ENCODE peak calls at places on chromosomes 7 and 10, in six cellular contexts. W is activated CD4-positive, alpha-beta T cell treated with anti-CD3 and anti-CD28 coated beads for 36 hours; H is T-helper 9 cell; Z is WERI-Rb-1; D is GM13977; I is HT-29. A is an unnamed sample.
A peak's percentile ranks its signal among the peaks of the same experiment; 100 is the strongest.

GRCh38 chr7:1853619-1854520 is 183.8 kb downstream of the ELFN1 start:
- DNase-seq in W (no peak), H (no peak), Z (peak; percentile 27), D (no peak), I (no peak), A (peak; percentile 79)

GRCh38 chr10:132702601-132703304 is 83.2 kb downstream of the NKX6-2 start:
- DNase-seq in W (no peak), H (no peak), Z (no peak), D (no peak), I (no peak), A (no peak)

GRCh38 chr10:69644658-69645295 is 14.7 kb downstream of the FAM241B start:
- DNase-seq in W (peak; percentile 73), H (peak; percentile 34), Z (peak; percentile 72), D (peak; percentile 82), I (peak; percentile 79), A (peak; percentile 98)

GRCh38 chr7:85815511-85815910 is 628.7 kb upstream of the SEMA3D start:
- DNase-seq in W (no peak), H (no peak), Z (no peak), D (no peak), I (no peak), A (no peak)

GRCh38 chr7:92973293-92973731 is 136.9 kb upstream of the CDK6 start:
- DNase-seq in W (no peak), H (no peak), Z (no peak), D (no peak), I (no peak), A (no peak)

GRCh38 chr7:38682602-38683001 is 51.4 kb upstream of the AMPH start:
- DNase-seq in W (no peak), H (no peak), Z (no peak), D (no peak), I (no peak), A (no peak)

GRCh38 chr7:132353902-132354301 is 222.4 kb downstream of the PLXNA4 start:
- DNase-seq in W (no peak), H (no peak), Z (no peak), D (no peak), I (no peak), A (no peak)

GRCh38 chr7:26667514-26668133 is 196.8 kb downstream of the SKAP2 start:
- DNase-seq in W (peak; percentile 68), H (no peak), Z (peak; percentile 87), D (no peak), I (peak; percentile 95), A (peak; percentile 76)

GRCh38 chr7:123494193-123494796 is 40.1 kb downstream of the IQUB start:
- DNase-seq in W (peak; percentile 41), H (peak; percentile 5), Z (no peak), D (peak; percentile 19), I (peak; percentile 83), A (peak; percentile 51)

GRCh38 chr10:96034625-96035024 is 8.8 kb upstream of the CCNJ start:
- DNase-seq in W (no peak), H (no peak), Z (no peak), D (no peak), I (no peak), A (no peak)

GRCh38 chr10:97517778-97518561 is 19.2 kb downstream of the UBTD1 start:
- DNase-seq in W (no peak), H (no peak), Z (no peak), D (no peak), I (peak; percentile 66), A (no peak)